ENCODE peak calls at places on chromosome 20, in six cellular contexts. P is activated CD8-positive, alpha-beta memory T cell treated with anti-CD3 and anti-CD28 coated beads, Interleukin-2, amount 10 ng/mL, durations not matched to agents 7 days and 5 days; B is CD8-positive, alpha-beta T cell; N is esophagus squamous epithelium; Y is stimulated activated naive CD8-positive, alpha-beta T cell treated with anti-CD3 and anti-CD28 coated beads, Interleukin-15, amount 100 ng/mL, for 72 hours; L is upper lobe of left lung. W is an unnamed sample.

GRCh38 chr20:1434571-1435336 is 31.9 kb downstream of the NSFL1C start:
- DNase-seq in P (peak; percentile 91), B (peak; percentile 30), N (peak; percentile 12), Y (peak; percentile 71), L (no peak), W (peak; percentile 60)

GRCh38 chr20:17971571-17972013 is 2.8 kb downstream of the MGME1 start:
- DNase-seq in P (no peak), B (no peak), N (no peak), Y (no peak), L (no peak), W (peak; percentile 55)

GRCh38 chr20:51258582-51259175 is 235.8 kb upstream of the KCNG1 start:
- DNase-seq in P (no peak), B (no peak), N (no peak), Y (no peak), L (no peak), W (no peak)

GRCh38 chr20:48454721-48455490 is 372.9 kb downstream of the PREX1 start:
- DNase-seq in P (no peak), B (no peak), N (no peak), Y (no peak), L (peak; percentile 15), W (peak; percentile 8)

GRCh38 chr20:13221673-13222318 is 722 bp downstream of the ISM1 start:
- DNase-seq in P (peak; percentile 66), B (peak; percentile 52), N (no peak), Y (peak; percentile 80), L (peak; percentile 93), W (peak; percentile 77)

GRCh38 chr20:3121271-3121911 is 36.9 kb upstream of the AVP start:
- DNase-seq in P (no peak), B (peak; percentile 13), N (no peak), Y (no peak), L (no peak), W (no peak)

GRCh38 chr20:44018684-44019637 is 104.3 kb downstream of the TOX2 start:
- DNase-seq in P (no peak), B (no peak), N (no peak), Y (no peak), L (no peak), W (no peak)

GRCh38 chr20:57838670-57839142 is 128.9 kb upstream of the PMEPA1 start:
- DNase-seq in P (no peak), B (no peak), N (no peak), Y (no peak), L (no peak), W (peak; percentile 84)

GRCh38 chr20:9353916-9354276 is 160.5 kb upstream of the LAMP5 start:
- DNase-seq in P (no peak), B (no peak), N (no peak), Y (no peak), L (no peak), W (no peak)

GRCh38 chr20:37333848-37334318 is 12.1 kb upstream of the SRC start:
- DNase-seq in P (no peak), B (no peak), N (no peak), Y (no peak), L (no peak), W (no peak)

GRCh38 chr20:1934578-1935573 is 39.7 kb downstream of the SIRPA start:
- DNase-seq in P (no peak), B (no peak), N (no peak), Y (no peak), L (no peak), W (no peak)

GRCh38 chr20:53146201-53146891 is 174.2 kb downstream of the TSHZ2 start:
- DNase-seq in P (no peak), B (no peak), N (no peak), Y (peak; percentile 41), L (no peak), W (no peak)

GRCh38 chr20:62595491-62595890 is 46.8 kb upstream of the SLCO4A1 start:
- DNase-seq in P (no peak), B (no peak), N (no peak), Y (no peak), L (no peak), W (no peak)

GRCh38 chr20:49403012-49403411 is 79.5 kb downstream of the KCNB1 start:
- DNase-seq in P (no peak), B (no peak), N (no peak), Y (no peak), L (no peak), W (no peak)

GRCh38 chr20:24708411-24709295 is 239.2 kb downstream of the SYNDIG1 start:
- DNase-seq in P (no peak), B (no peak), N (no peak), Y (no peak), L (no peak), W (peak; percentile 97)

GRCh38 chr20:6562111-6562510 is 205.4 kb upstream of the BMP2 start:
- DNase-seq in P (no peak), B (no peak), N (no peak), Y (no peak), L (no peak), W (no peak)

GRCh38 chr20:62900052-62900691 is 26.1 kb downstream of the DIDO1 start:
- DNase-seq in P (peak; percentile 88), B (peak; percentile 62), N (no peak), Y (peak; percentile 73), L (peak; percentile 88), W (peak; percentile 78)

GRCh38 chr20:1619861-1620444 is at the start of gene SIRPB1:
- DNase-seq in P (peak; percentile 66), B (no peak), N (no peak), Y (no peak), L (no peak), W (no peak)

GRCh38 chr20:18176318-18176785 is 38.7 kb downstream of the KAT14 start:
- DNase-seq in P (no peak), B (no peak), N (no peak), Y (no peak), L (no peak), W (peak; percentile 65)

GRCh38 chr20:6704132-6704861 is 63.2 kb upstream of the BMP2 start:
- DNase-seq in P (no peak), B (no peak), N (no peak), Y (no peak), L (no peak), W (no peak)

GRCh38 chr20:50658804-50659380 is 32.5 kb downstream of the RIPOR3 start:
- DNase-seq in P (no peak), B (no peak), N (no peak), Y (no peak), L (no peak), W (no peak)

GRCh38 chr20:18187020-18187419 is 49.4 kb downstream of the KAT14 start:
- DNase-seq in P (no peak), B (no peak), N (no peak), Y (no peak), L (no peak), W (no peak)

GRCh38 chr20:45579184-45579583 is at the start of gene WFDC8:
- DNase-seq in P (no peak), B (no peak), N (no peak), Y (no peak), L (peak; percentile 2), W (no peak)

GRCh38 chr20:54469952-54470351 is 5.4 kb upstream of the DOK5 start:
- DNase-seq in P (no peak), B (no peak), N (no peak), Y (no peak), L (no peak), W (no peak)